ENCODE peak calls at places on chromosomes 6 and 20, in ten cellular contexts. C is DND-41, O is spleen, J is stomach, A is cardiac muscle cell, W is gastrocnemius medialis, Z is lower lobe of right lung, F is fibroblast of lung, M is A549, S is OCI-LY7. I is an unnamed sample.

GRCh38 chr20:16368645-16369292 is 204.5 kb downstream of the KIF16B start:
- DNase-seq in W (peak; percentile 57), J (no peak), Z (no peak), O (no peak), A (no peak), M (peak; percentile 69), S (no peak), F (peak; percentile 66), C (no peak), I (peak; percentile 62)

GRCh38 chr20:63754008-63754407 is 14.4 kb downstream of the SLC2A4RG start:
- DNase-seq in A (peak; percentile 66), J (no peak), F (no peak), O (no peak), S (no peak), C (no peak), Z (no peak), M (no peak), W (no peak), I (peak; percentile 44)

GRCh38 chr6:7106752-7107577 is 796 bp upstream of the RREB1 start:
- DNase-seq in S (peak; percentile 29), Z (peak; percentile 59), O (peak; percentile 90), W (peak; percentile 7), C (peak; percentile 75), F (no peak), A (no peak), M (peak; percentile 38), J (no peak), I (peak; percentile 68)

GRCh38 chr20:64219202-64219601 is 36.3 kb upstream of the PCMTD2 start:
- DNase-seq in S (no peak), O (no peak), J (no peak), M (no peak), W (no peak), C (no peak), Z (no peak), F (no peak), A (no peak), I (no peak)

GRCh38 chr20:56430471-56430870 is 18.4 kb downstream of the CASS4 start:
- DNase-seq in F (peak; percentile 66), J (no peak), Z (peak; percentile 51), M (no peak), S (no peak), W (no peak), C (no peak), O (no peak), A (no peak), I (no peak)

GRCh38 chr6:25439368-25439767 is 160.2 kb downstream of the CARMIL1 start:
- DNase-seq in J (no peak), S (no peak), F (no peak), A (no peak), C (no peak), O (no peak), W (no peak), Z (no peak), M (no peak), I (no peak)

GRCh38 chr6:116111552-116112528 is 11.2 kb downstream of the NT5DC1 start:
- DNase-seq in W (no peak), M (peak; percentile 49), Z (no peak), F (peak; percentile 42), O (no peak), J (peak; percentile 37), S (peak; percentile 47), A (peak; percentile 60), C (peak; percentile 23), I (no peak)

GRCh38 chr20:32344835-32345506 is 13.2 kb upstream of the ASXL1 start:
- DNase-seq in J (no peak), C (no peak), Z (no peak), S (no peak), M (no peak), W (no peak), O (no peak), A (no peak), F (no peak), I (no peak)

GRCh38 chr6:2240961-2241360 is 4.4 kb downstream of the GMDS start:
- DNase-seq in W (no peak), A (no peak), Z (no peak), J (no peak), M (no peak), C (no peak), O (no peak), F (no peak), S (no peak), I (no peak)

GRCh38 chr20:63864545-63864977 is 509 bp upstream of the TPD52L2 start:
- DNase-seq in Z (no peak), C (no peak), S (no peak), J (no peak), A (no peak), F (no peak), W (no peak), M (no peak), O (no peak), I (no peak)

GRCh38 chr20:38652995-38653394 is 51.4 kb downstream of the ARHGAP40 start:
- DNase-seq in O (no peak), Z (no peak), J (no peak), C (no peak), W (no peak), A (no peak), S (no peak), M (no peak), F (no peak), I (no peak)

GRCh38 chr6:93222071-93222851 is 197.1 kb downstream of the EPHA7 start:
- DNase-seq in O (no peak), Z (no peak), M (no peak), S (peak; percentile 4), W (no peak), J (no peak), A (peak; percentile 86), C (no peak), F (no peak), I (no peak)

GRCh38 chr6:93219447-93219846 is 199.9 kb downstream of the EPHA7 start:
- DNase-seq in S (no peak), O (no peak), C (no peak), W (no peak), J (no peak), M (no peak), F (no peak), A (no peak), Z (no peak), I (no peak)
- H3K4me1 ChIP-seq in S (no peaks in the 10 kb centered on the region), O (no peaks in the 10 kb centered on the region), C (no peaks in the 10 kb centered on the region), W (no peaks in the 10 kb centered on the region), J (no peaks in the 10 kb centered on the region), M (no peaks in the 10 kb centered on the region), F (no peaks in the 10 kb centered on the region), A (peaks cover 19% of the 10 kb centered on the region), Z (no peaks in the 10 kb centered on the region), I (no peaks in the 10 kb centered on the region)

GRCh38 chr20:37277253-37277593 is 12.2 kb upstream of the MANBAL start:
- DNase-seq in S (no peak), F (no peak), J (no peak), O (no peak), M (no peak), W (no peak), Z (no peak), C (no peak), A (no peak), I (no peak)
- H3K27ac ChIP-seq in S (no peak overlapping the region), F (no peak overlapping the region), J (peak overlapping the region; percentile 41), O (no peak overlapping the region), M (peak overlapping the region; percentile 67), W (peak overlapping the region; percentile 77), Z (peak overlapping the region; percentile 44), C (no peak overlapping the region), A (no peak overlapping the region), I (peak overlapping the region; percentile 56)

GRCh38 chr6:99613398-99613704 is 6.7 kb downstream of the PRDM13 start:
- DNase-seq in C (no peak), M (peak; percentile 66), W (no peak), J (no peak), O (peak; percentile 88), A (peak; percentile 69), Z (peak; percentile 54), S (peak; percentile 24), F (peak; percentile 39), I (peak; percentile 64)
- TF ChIP-seq CTCF in C (no peak), M (peak; percentile 46), W (no peak), J (no peak), O (peak; percentile 65), A (peak; percentile 44), Z (peak; percentile 46), S (peak; percentile 50), F (peak; percentile 44), I (peak; percentile 39)

DNA sequence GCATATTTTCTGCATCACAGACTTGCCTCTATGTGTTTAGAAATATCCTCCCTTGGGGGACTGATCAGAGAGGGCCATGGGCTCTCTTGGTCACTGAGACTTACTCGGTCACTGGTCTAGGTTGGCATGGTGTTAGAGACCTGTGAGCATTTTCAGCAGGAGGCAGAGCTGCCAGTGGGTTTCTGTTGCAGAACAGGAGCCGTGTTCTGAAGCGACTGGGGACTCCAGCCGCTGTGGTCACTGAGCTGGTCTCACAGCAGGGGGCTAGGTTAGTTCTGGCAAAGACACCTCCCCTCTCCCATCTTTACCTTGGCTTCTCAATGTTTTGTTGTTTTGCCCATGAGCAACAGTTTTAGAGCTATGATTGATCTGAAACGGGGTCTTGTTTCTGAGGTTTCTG is 8.7 kb downstream of the TMEM181 start:
- DNase-seq in M (no peak), A (no peak), F (no peak), J (no peak), C (no peak), O (no peak), S (no peak), W (no peak), Z (no peak), I (no peak)
- H3K4me1 ChIP-seq in M (no peaks in the 10 kb centered on the region), A (peaks cover 21% of the 10 kb centered on the region), F (no peaks in the 10 kb centered on the region), J (peaks cover 45% of the 10 kb centered on the region), C (peaks cover 3% of the 10 kb centered on the region), O (peaks cover 5% of the 10 kb centered on the region), S (no peaks in the 10 kb centered on the region), W (no peaks in the 10 kb centered on the region), Z (peaks cover 26% of the 10 kb centered on the region), I (no peaks in the 10 kb centered on the region)

GRCh38 chr20:34240121-34240520 is 1.1 kb upstream of the ASIP start:
- DNase-seq in Z (no peak), S (peak; percentile 39), F (no peak), O (no peak), A (no peak), J (no peak), C (no peak), M (no peak), W (no peak), I (no peak)
- H3K27ac ChIP-seq in Z (no peak overlapping the region), S (peak overlapping the region; percentile 90), F (no peak overlapping the region), O (no peak overlapping the region), A (no peak overlapping the region), J (no peak overlapping the region), C (no peak overlapping the region), M (no peak overlapping the region), W (no peak overlapping the region), I (no peak overlapping the region)